ENCODE peak calls at places on chromosomes 12 and 14, in nine cellular contexts. K is body of pancreas; M is neural progenitor cell; V is A549; R is spleen; J is neuronal stem cell; I is cardiac muscle cell; D is A673; C is CD8-positive, alpha-beta memory T cell. B is an unnamed sample. For H3K4me1, the result is how much of the 10 kb centered on the place peaks cover.

GRCh38 chr12:130137141-130138018 is 24.9 kb upstream of the FZD10 start:
- DNase-seq in M (peak), K (no peak), C (no peak), J (no peak), V (peak), D (no peak), R (no peak), I (no peak), B (no peak)

GRCh38 chr12:3962661-3963483 is 89.7 kb upstream of the PARP11 start:
- DNase-seq in M (no peak), I (peak), C (peak), V (no peak), D (no peak), K (peak), J (no peak), R (peak), B (no peak)

GRCh38 chr12:122669397-122670070 is 33.6 kb downstream of the HCAR2 start:
- DNase-seq in R (no peak), J (no peak), V (peak), K (no peak), C (no peak), M (no peak), D (no peak), I (no peak), B (no peak)

GRCh38 chr12:122147514-122148290 is 26.3 kb downstream of the IL31 start:
- DNase-seq in D (no peak), C (no peak), J (no peak), I (no peak), K (no peak), R (no peak), M (no peak), V (no peak), B (no peak)

GRCh38 chr12:6692888-6693287 is 3.7 kb upstream of the ZNF384 start:
- DNase-seq in V (no peak), C (no peak), R (peak), K (no peak), M (no peak), J (no peak), I (no peak), D (no peak), B (no peak)

GRCh38 chr12:3295648-3296408 is 195.2 kb upstream of the PRMT8 start:
- DNase-seq in D (no peak), V (no peak), M (no peak), J (no peak), K (peak), R (no peak), I (no peak), C (no peak), B (no peak)

GRCh38 chr14:32635103-32635719 is 303.5 kb upstream of the NPAS3 start:
- DNase-seq in K (no peak), R (no peak), J (no peak), C (no peak), M (no peak), D (peak), I (no peak), V (no peak), B (peak)

GRCh38 chr12:80373666-80374065 is 70.4 kb upstream of the PTPRQ start:
- DNase-seq in K (no peak), I (peak), V (no peak), R (no peak), J (no peak), D (peak), C (no peak), M (no peak), B (no peak)

GRCh38 chr14:38255673-38256357 is at the start of gene CLEC14A:
- DNase-seq in M (peak), J (no peak), K (peak), D (no peak), C (no peak), R (peak), V (no peak), I (peak), B (no peak)

GRCh38 chr12:52710744-52711143 is 7.4 kb upstream of the KRT77 start:
- DNase-seq in D (no peak), M (no peak), V (no peak), J (no peak), K (no peak), C (no peak), R (no peak), I (no peak), B (no peak)

GRCh38 chr14:24674204-24674970 is 40.4 kb upstream of the GZMB start:
- DNase-seq in K (no peak), V (no peak), M (no peak), C (peak), I (no peak), D (no peak), J (no peak), R (no peak), B (peak)

GRCh38 chr12:64452559-64453329 is 824 bp downstream of the TBK1 start:
- DNase-seq in D (peak), C (no peak), V (peak), K (peak), R (no peak), M (no peak), I (peak), J (no peak), B (peak)

GRCh38 chr12:50725011-50725899 is 38.6 kb upstream of the ATF1 start:
- DNase-seq in K (peak), V (no peak), J (no peak), D (no peak), M (no peak), C (no peak), R (no peak), I (no peak), B (no peak)

GRCh38 chr12:125098676-125099406 is 33.6 kb downstream of the AACS start:
- DNase-seq in C (no peak), D (no peak), J (no peak), I (no peak), V (no peak), R (no peak), M (no peak), K (no peak), B (no peak)

GRCh38 chr12:34390171-34390841 is 368.0 kb downstream of the ALG10 start:
- DNase-seq in R (peak), D (no peak), V (no peak), J (no peak), I (no peak), K (no peak), C (no peak), M (no peak), B (no peak)

GRCh38 chr14:73997944-73998451 is 21.1 kb downstream of the ENTPD5 start:
- DNase-seq in V (no peak), D (no peak), K (no peak), C (no peak), J (no peak), R (no peak), M (no peak), I (no peak), B (peak)

GRCh38 chr12:18323159-18323558 is 61.8 kb downstream of the PIK3C2G start:
- DNase-seq in M (no peak), K (no peak), D (no peak), V (no peak), I (no peak), R (no peak), C (no peak), J (no peak), B (no peak)

GRCh38 chr12:67881565-67881964 is 107.7 kb upstream of the IFNG-AS1 start:
- DNase-seq in R (no peak), D (no peak), C (no peak), I (no peak), J (no peak), M (no peak), K (no peak), V (no peak), B (no peak)

GRCh38 chr12:104975621-104976343 is 10.3 kb upstream of the NOPCHAP1 start:
- DNase-seq in D (no peak), J (no peak), I (no peak), V (no peak), R (no peak), M (no peak), K (no peak), C (no peak), B (no peak)

GRCh38 chr12:32151081-32151480 is 44.4 kb downstream of the BICD1 start:
- DNase-seq in K (no peak), V (no peak), M (no peak), C (no peak), R (no peak), I (no peak), J (no peak), D (no peak), B (no peak)
- H3K4me1 ChIP-seq in K (under half), V (under half), M (under half), C (under half), R (under half), I (under half), J (under half), D (under half), B (under half)

GRCh38 chr12:42238240-42239140 is at the start of gene YAF2:
- DNase-seq in R (peak), V (peak), C (peak), I (peak), J (peak), M (peak), K (peak), D (peak), B (peak)

GRCh38 chr12:42236017-42236416 is 2.0 kb downstream of the YAF2 start:
- DNase-seq in C (no peak), V (no peak), K (no peak), J (no peak), D (no peak), I (no peak), R (no peak), M (no peak), B (no peak)

GRCh38 chr12:42237853-42238239 is 202 bp downstream of the YAF2 start:
- DNase-seq in C (no peak), K (no peak), R (no peak), J (no peak), I (no peak), D (no peak), V (no peak), M (peak), B (no peak)

GRCh38 chr12:42235426-42235825 is 2.6 kb downstream of the YAF2 start:
- DNase-seq in K (no peak), R (no peak), C (no peak), V (no peak), J (no peak), D (no peak), I (no peak), M (no peak), B (peak)

GRCh38 chr12:42237052-42237852 is 796 bp downstream of the YAF2 start:
- DNase-seq in C (peak), I (peak), R (peak), K (peak), D (peak), M (peak), J (peak), V (peak), B (peak)
- H3K4me1 ChIP-seq in C (under half), I (under half), R (under half), K (under half), D (under half), M (under half), J (under half), V (under half), B (under half)

DNA sequence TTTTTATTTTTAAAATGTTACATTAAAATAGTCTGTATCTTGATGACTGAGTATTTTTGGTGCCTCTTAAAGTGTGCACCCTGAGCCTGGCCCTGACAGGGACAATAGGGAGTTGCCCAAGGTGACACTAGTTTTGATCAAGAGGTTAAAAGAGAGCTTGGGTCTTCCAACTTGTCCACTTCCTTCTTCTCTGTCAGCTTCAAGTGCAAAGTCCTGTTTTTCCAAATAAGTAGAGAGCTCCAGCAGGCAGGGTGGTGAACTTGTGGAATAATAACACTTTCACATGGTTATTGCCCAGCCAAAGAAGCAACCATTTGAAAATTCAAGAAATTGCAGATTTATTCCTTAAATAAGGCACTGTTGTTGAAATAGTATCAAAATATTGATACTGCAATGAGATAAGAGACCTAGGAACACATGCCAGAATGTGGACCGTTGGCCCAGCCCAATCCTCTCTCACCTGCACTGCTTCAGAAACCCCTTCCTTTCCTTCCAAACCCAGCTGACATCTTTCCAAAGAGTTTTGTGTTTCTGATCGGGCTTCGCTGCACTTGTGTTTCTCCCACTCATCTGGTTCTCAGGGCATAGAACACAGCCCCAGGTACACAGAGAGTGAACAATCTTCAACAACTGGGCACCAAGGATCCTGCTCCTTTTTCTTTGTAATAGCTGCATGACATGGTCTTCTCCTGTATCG is 13.8 kb upstream of the COL2A1 start:
- DNase-seq in D (no peak), V (no peak), I (no peak), M (no peak), R (no peak), C (no peak), J (no peak), K (no peak), B (peak)
- H3K4me1 ChIP-seq in D (under half), V (under half), I (under half), M (under half), R (under half), C (under half), J (under half), K (under half), B (under half)

GRCh38 chr14:99352688-99353280 is 80.8 kb upstream of the BCL11B start:
- DNase-seq in J (no peak), V (no peak), D (no peak), I (no peak), K (no peak), M (no peak), C (no peak), R (no peak), B (no peak)
- H3K4me1 ChIP-seq in J (under half), V (under half), D (under half), I (under half), K (under half), M (under half), C (under half), R (under half), B (under half)

DNA sequence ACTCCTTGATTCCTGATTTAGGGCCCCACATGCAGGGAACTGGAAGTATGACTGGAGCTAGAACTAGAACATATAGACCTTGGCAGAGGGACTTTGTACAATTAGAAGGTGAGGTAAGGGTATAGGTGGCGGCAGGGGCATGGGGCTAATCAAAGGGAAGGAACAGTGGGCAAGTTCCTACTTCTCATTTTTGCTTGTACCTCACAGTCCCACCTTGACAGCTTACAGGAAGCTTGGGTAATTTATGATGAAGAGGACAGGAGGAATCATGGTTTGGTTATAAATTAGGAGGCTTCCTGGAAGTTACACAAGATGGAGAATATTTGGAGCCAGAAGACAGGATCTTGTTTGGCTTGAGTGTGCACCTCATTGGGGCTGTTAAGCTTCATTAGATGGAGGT is 33.4 kb downstream of the SUSD6 start:
- DNase-seq in V (no peak), C (no peak), J (no peak), K (no peak), M (no peak), D (no peak), I (no peak), R (no peak), B (peak)
- H3K4me1 ChIP-seq in V (under half), C (half or more), J (under half), K (half or more), M (under half), D (under half), I (under half), R (half or more), B (half or more)

DNA sequence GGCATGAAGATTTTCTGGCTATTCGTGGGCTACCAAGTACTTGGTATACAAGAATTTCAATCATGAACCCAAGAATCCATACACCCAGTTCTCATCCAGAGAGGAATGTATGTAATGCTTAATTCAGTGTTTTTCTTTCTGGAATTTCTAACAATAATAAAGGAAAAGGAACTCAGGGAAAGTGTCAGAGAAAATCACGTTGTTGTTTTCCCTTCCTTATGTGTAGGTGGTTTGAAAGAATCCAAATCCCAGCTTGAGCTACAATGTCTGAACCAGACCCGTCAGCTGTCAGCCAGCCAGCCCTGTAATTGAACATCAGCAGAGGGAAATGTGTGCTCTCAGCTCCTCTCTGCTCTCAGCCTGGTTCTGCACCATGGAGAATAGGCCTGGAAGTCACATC is 126.5 kb downstream of the TMEM30B start:
- DNase-seq in R (no peak), K (no peak), C (no peak), M (no peak), V (no peak), J (no peak), D (peak), I (no peak), B (no peak)
- H3K4me1 ChIP-seq in R (under half), K (under half), C (under half), M (under half), V (under half), J (under half), D (under half), I (under half), B (under half)

GRCh38 chr12:26044592-26044991 is 80.2 kb downstream of the BHLHE41 start:
- DNase-seq in J (no peak), M (no peak), R (no peak), K (no peak), V (no peak), I (no peak), D (no peak), C (no peak), B (no peak)
- H3K4me1 ChIP-seq in J (under half), M (under half), R (under half), K (under half), V (under half), I (under half), D (under half), C (under half), B (under half)

DNA sequence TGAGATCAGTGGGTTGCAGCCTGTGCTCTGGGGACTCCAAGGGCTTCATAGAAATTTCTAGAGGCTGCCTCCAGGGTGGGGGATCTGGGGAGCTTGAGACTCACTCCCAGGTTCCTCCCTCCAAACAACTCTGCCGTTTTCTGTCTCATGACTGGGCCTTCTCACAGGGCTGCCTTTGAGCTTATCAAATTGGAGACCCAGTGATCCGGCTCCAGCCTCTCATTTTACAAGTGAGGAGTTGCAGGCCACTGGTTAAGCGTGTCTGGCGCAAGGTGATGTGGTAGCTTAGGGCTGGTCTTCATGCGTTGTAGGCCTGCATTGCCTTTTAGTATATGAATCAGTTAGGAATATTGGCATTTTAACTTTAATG is 85.9 kb downstream of the SLC25A47 start:
- DNase-seq in R (no peak), M (no peak), K (no peak), C (no peak), D (no peak), I (no peak), V (no peak), J (no peak), B (no peak)
- H3K4me1 ChIP-seq in R (under half), M (under half), K (under half), C (under half), D (under half), I (under half), V (under half), J (under half), B (under half)